ENCODE peak calls at places on chromosomes 12 and 14, in five cellular contexts. C, W, Z, O and D are unnamed samples. For H3K4me1 and H3K36me3, the result is how much of the 10 kb centered on the place peaks cover.

GRCh38 chr12:20588057-20588456 is 107.1 kb upstream of the SLCO1C1 start:
- DNase-seq in C (no peak), W (no peak), Z (no peak), O (no peak), D (no peak)

GRCh38 chr12:76247026-76247688 is 101.1 kb downstream of the BBS10 start:
- DNase-seq in C (peak), Z (no peak), W (no peak), O (no peak), D (no peak)

GRCh38 chr12:115232455-115233156 is 548.6 kb upstream of the TBX3 start:
- DNase-seq in C (peak), O (no peak), Z (no peak), W (peak), D (no peak)

GRCh38 chr12:116319316-116319715 is 41.8 kb upstream of the MED13L start:
- DNase-seq in Z (no peak), C (no peak), O (no peak), W (no peak), D (no peak)

GRCh38 chr12:100142851-100143559 is at the start of gene BLTP3B:
- DNase-seq in Z (peak), C (peak), W (peak), O (peak), D (peak)

GRCh38 chr14:66401447-66402095 is 84.6 kb upstream of the CCDC196 start:
- DNase-seq in Z (no peak), C (peak), O (peak), W (no peak), D (no peak)

GRCh38 chr14:58796636-58797429 is 159.1 kb downstream of the DACT1 start:
- DNase-seq in C (no peak), Z (peak), O (no peak), W (peak), D (no peak)

GRCh38 chr12:109387425-109388166 is 39.9 kb downstream of the MYO1H start:
- DNase-seq in Z (peak), C (peak), W (peak), O (peak), D (peak)

GRCh38 chr14:41404121-41404520 is 202.6 kb upstream of the LRFN5 start:
- DNase-seq in W (no peak), O (no peak), Z (no peak), C (no peak), D (no peak)

GRCh38 chr14:92937229-92937937 is 14.4 kb downstream of the CHGA start:
- DNase-seq in W (no peak), C (no peak), O (no peak), Z (no peak), D (peak)

GRCh38 chr12:124725612-124726237 is 137.9 kb downstream of the SCARB1 start:
- DNase-seq in O (no peak), Z (no peak), W (no peak), C (no peak), D (no peak)

GRCh38 chr12:49188205-49188915 is 520 bp downstream of the TUBA1A start:
- DNase-seq in W (peak), O (peak), C (peak), Z (peak), D (peak)

GRCh38 chr12:49188916-49189367 is at the start of gene TUBA1A:
- DNase-seq in C (peak), W (peak), Z (peak), O (peak), D (peak)

GRCh38 chr12:49187184-49187583 is 1.7 kb downstream of the TUBA1A start:
- DNase-seq in O (peak), W (peak), C (peak), Z (no peak), D (no peak)

GRCh38 chr12:49190317-49190716 is 1.4 kb upstream of the TUBA1A start:
- DNase-seq in Z (peak), W (no peak), O (no peak), C (no peak), D (no peak)

DNA sequence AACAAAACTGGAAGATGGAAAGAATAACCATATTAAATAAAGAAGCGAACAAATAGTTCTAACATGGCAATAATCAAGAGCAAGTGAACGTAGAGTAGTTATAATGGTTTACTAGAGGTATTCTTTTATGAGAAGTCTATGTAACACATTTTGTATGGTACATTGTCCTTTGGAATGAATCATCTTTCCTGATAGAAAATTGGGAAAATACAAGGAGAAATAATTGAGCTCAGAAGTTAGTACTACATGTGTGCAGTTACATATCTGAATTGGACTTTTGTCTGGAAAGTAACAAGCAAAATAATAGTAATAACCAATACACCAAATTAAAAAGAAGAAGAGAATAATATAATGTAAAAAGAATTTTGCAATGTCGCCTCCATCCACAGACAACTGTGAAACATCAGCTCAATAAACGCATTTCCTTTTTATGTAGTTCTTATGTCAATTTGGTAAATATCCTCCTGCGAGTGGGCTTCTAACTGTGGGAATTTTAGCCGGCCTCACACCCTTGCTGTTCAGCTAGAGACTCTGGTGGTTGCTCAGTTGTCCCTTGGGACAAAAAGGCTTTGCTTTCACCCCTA is 943 bp upstream of the TUBA1A start:
- DNase-seq in W (no peak), O (peak), C (no peak), Z (no peak), D (no peak)
- H3K4me1 ChIP-seq in W (under half), O (under half), C (under half), Z (under half), D (under half)

DNA sequence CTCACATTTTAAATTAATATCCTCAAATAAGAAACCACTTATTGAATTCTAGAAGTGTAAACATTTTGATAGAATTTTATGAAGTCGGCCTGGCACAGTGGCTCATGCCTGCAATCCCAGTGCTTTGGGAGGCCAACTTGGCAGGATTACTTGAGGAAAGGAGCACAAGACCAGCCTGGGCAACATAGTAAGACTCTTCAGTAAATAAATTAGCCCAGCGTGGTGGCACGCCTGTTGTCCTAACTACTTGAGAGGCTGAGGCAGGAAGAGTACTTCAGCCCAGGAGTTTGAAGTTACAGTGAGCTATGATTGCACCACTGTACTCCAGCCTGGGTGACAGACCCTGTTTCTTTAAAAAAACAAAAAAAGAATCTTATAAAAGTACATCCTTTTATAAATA is 8.9 kb upstream of the ZNF410 start:
- DNase-seq in Z (no peak), O (no peak), C (no peak), W (no peak), D (no peak)
- H3K36me3 ChIP-seq in Z (under half), O (under half), C (under half), W (under half), D (under half)

GRCh38 chr14:95887351-95887750 is 10.7 kb downstream of the TUNAR start:
- DNase-seq in W (no peak), C (no peak), Z (no peak), O (no peak), D (no peak)

GRCh38 chr14:95891742-95892141 is 15.1 kb downstream of the TUNAR start:
- DNase-seq in W (no peak), Z (no peak), C (peak), O (no peak), D (no peak)

GRCh38 chr14:95892142-95892541 is 15.5 kb downstream of the TUNAR start:
- DNase-seq in C (peak), W (no peak), Z (no peak), O (no peak), D (no peak)

GRCh38 chr14:95886366-95886765 is 9.7 kb downstream of the TUNAR start:
- DNase-seq in W (no peak), Z (no peak), C (no peak), O (no peak), D (no peak)

DNA sequence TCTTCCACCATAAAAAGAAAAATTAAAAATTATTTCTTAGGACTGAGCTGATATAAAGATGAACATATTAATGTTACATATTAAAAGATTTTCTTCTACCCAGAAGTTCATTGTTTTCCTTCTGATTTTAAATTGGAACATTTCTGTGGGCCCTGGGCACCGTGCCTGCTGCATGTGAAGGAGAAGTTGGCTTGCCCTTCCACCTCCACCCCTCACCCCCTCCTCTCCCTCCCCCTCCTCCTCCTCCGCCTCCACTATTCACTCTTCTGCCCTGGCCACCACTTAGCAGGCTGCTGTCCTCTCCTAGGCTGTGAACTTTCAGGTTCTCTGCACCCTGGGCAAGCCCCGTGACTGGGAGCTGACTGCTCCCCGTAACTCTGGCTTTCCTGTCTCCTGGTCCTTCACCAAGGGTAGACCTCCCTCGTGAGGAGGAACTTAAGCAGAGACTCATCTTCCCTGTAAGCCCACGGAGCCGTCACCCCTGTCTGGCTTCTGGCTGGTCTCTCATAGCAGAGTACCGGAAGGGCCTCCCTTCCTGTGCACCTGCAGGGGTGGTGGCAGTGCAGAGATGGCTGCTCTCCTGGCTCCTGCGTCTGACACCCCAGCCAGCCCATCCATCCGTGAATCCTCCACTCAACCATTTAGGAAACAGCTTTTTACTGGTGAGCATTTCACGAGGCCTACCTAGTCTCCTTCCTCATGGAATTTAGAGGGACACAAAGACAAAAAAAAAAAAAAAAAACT is 12.8 kb downstream of the TUNAR start:
- DNase-seq in O (no peak), W (no peak), C (no peak), Z (peak), D (no peak)
- H3K4me1 ChIP-seq in O (under half), W (under half), C (under half), Z (under half), D (under half)

GRCh38 chr14:89317051-89317691 is 99.9 kb downstream of the FOXN3 start:
- DNase-seq in O (no peak), C (no peak), Z (no peak), W (no peak), D (no peak)

GRCh38 chr14:89324501-89325298 is 92.3 kb downstream of the FOXN3 start:
- DNase-seq in W (no peak), C (no peak), Z (no peak), O (no peak), D (no peak)

GRCh38 chr14:89319687-89320086 is 97.3 kb downstream of the FOXN3 start:
- DNase-seq in O (no peak), C (peak), Z (no peak), W (no peak), D (no peak)

GRCh38 chr14:89315493-89316456 is 101.3 kb downstream of the FOXN3 start:
- DNase-seq in C (no peak), Z (no peak), O (no peak), W (no peak), D (no peak)

DNA sequence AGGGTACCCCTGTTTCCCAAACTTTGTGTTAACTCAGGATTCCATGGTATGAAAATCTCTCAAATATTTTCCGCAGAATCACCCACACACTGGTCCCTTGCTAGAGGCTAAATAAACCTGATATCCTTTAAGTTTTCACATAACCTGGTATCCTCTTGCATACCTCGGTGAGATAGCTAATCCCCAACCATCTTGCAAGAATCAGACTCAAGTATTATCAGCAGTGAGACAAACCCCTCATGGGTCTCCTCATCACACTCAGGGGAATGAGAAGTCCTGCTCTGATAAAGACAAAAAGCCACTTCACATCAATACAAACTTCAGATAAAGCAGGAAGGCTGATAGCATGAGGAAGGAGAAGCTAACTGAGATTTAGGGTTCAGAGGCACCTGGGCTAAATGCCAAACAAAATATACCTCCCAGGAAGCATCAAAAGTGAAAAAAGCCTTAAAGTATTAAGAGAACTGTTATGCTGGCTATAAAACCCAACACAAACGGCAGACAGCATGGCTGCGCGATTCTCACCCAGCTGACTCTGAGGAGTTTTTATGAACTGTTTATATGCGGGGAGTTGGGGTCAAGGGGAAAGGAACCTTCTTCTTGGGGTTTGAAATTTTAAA is 96.5 kb downstream of the FOXN3 start:
- DNase-seq in Z (no peak), W (no peak), C (no peak), O (no peak), D (no peak)
- H3K36me3 ChIP-seq in Z (under half), W (under half), C (under half), O (under half), D (under half)